ENCODE peak calls at places on chromosomes 4 and X, in eight cellular contexts. Q is spleen; M is NCI-H1436; V is tibial artery; E is endodermal cell; K is stimulated activated CD8-positive, alpha-beta memory T cell treated with anti-CD3 and anti-CD28 coated beads, Interleukin-15, amount 100 ng/mL, for 24 hours; Y is EH; C is NCI-H1092 treated with DMSO at 0.1 percent for 48 hours. W is an unnamed sample.
A peak's percentile ranks its signal among the peaks of the same experiment; 100 is the strongest.

GRCh38 chr4:144650311-144650820 is 4.4 kb downstream of the HHIP start:
- DNase-seq in M (no peak), K (no peak), V (no peak), C (no peak), E (no peak), Q (no peak), Y (no peak), W (no peak)

GRCh38 chr4:3825530-3825929 is 59.3 kb downstream of the ADRA2C start:
- DNase-seq in K (no peak), Q (no peak), C (no peak), E (no peak), V (no peak), Y (no peak), M (no peak), W (no peak)

GRCh38 chr4:110483516-110483915 is 7.6 kb downstream of the ENPEP start:
- DNase-seq in Y (peak; percentile 39), V (no peak), M (no peak), C (no peak), E (no peak), Q (no peak), K (no peak), W (no peak)

GRCh38 chrX:6041630-6042029 is 187.0 kb downstream of the NLGN4X start:
- DNase-seq in V (no peak), Q (no peak), K (no peak), M (no peak), E (no peak), Y (peak; percentile 0), C (no peak), W (no peak)

GRCh38 chrX:20060961-20061868 is 55.5 kb downstream of the MAP7D2 start:
- DNase-seq in Y (no peak), K (no peak), C (peak; percentile 2), E (no peak), Q (peak; percentile 85), M (peak; percentile 86), V (no peak), W (no peak)

GRCh38 chrX:115400960-115401359 is 111.4 kb downstream of the LUZP4 start:
- DNase-seq in C (no peak), E (peak; percentile 68), M (no peak), Q (no peak), K (no peak), V (no peak), Y (peak; percentile 7), W (no peak)

GRCh38 chr4:122045533-122045932 is 93.7 kb upstream of the TRPC3 start:
- DNase-seq in Q (no peak), E (no peak), V (no peak), Y (peak; percentile 98), M (no peak), C (peak; percentile 72), K (no peak), W (no peak)

GRCh38 chrX:15750611-15751159 is 12.6 kb downstream of the CA5B start:
- DNase-seq in Y (no peak), E (no peak), K (no peak), Q (no peak), M (no peak), C (no peak), V (no peak), W (no peak)

GRCh38 chr4:182307746-182308145 is 64.5 kb downstream of the TENM3 start:
- DNase-seq in E (no peak), M (no peak), C (peak; percentile 5), K (no peak), V (no peak), Q (no peak), Y (peak; percentile 98), W (no peak)

GRCh38 chr4:118994030-118994429 is 105.4 kb downstream of the SYNPO2 start:
- DNase-seq in E (no peak), C (no peak), Y (peak; percentile 89), K (no peak), M (no peak), Q (no peak), V (no peak), W (no peak)

GRCh38 chr4:155208258-155209054 is at the start of gene NPY2R:
- DNase-seq in Y (no peak), C (no peak), V (no peak), E (peak; percentile 91), K (no peak), Q (peak; percentile 69), M (no peak), W (no peak)

GRCh38 chr4:153486281-153487151 is 20.4 kb downstream of the TMEM131L start:
- DNase-seq in Y (peak; percentile 82), V (peak; percentile 76), K (no peak), Q (no peak), C (no peak), E (peak; percentile 89), M (no peak), W (no peak)

GRCh38 chr4:3422808-3423297 is 18.9 kb upstream of the HGFAC start:
- DNase-seq in V (no peak), M (no peak), E (no peak), Q (no peak), C (no peak), K (no peak), Y (no peak), W (no peak)

GRCh38 chrX:27680726-27681125 is 90.6 kb downstream of the DCAF8L2 start:
- DNase-seq in E (no peak), K (no peak), M (no peak), Q (no peak), Y (no peak), V (no peak), C (no peak), W (no peak)

GRCh38 chrX:147376601-147377387 is 534.9 kb upstream of the FMR1 start:
- DNase-seq in E (peak; percentile 65), M (peak; percentile 96), K (no peak), V (no peak), Q (no peak), C (peak; percentile 94), Y (no peak), W (no peak)